ENCODE peak calls at places on chromosomes 5 and 9, in eight cellular contexts. One of them, this sample, is unnamed.

GRCh38 chr5:146223179-146223578 is 19.8 kb downstream of the RBM27 start:
- DNase-seq in spleen: no peak
- DNase-seq in adrenal gland: no peak
- DNase-seq in GM12878: no peak
- DNase-seq in IMR-90: no peak
- DNase-seq in Peyer's patch: no peak
- DNase-seq in K562: no peak
- DNase-seq in heart left ventricle: no peak
- DNase-seq in this sample: no peak

GRCh38 chr5:53170748-53171349 is 61.3 kb upstream of the MOCS2 start:
- DNase-seq in spleen: no peak
- DNase-seq in adrenal gland: peak
- DNase-seq in GM12878: no peak
- DNase-seq in IMR-90: peak
- DNase-seq in Peyer's patch: no peak
- DNase-seq in K562: peak
- DNase-seq in heart left ventricle: no peak
- DNase-seq in this sample: peak

GRCh38 chr9:83238871-83239624 is 176.1 kb upstream of the RASEF start:
- DNase-seq in spleen: no peak
- DNase-seq in adrenal gland: peak
- DNase-seq in GM12878: no peak
- DNase-seq in IMR-90: no peak
- DNase-seq in Peyer's patch: no peak
- DNase-seq in K562: no peak
- DNase-seq in heart left ventricle: no peak
- DNase-seq in this sample: no peak

GRCh38 chr5:73274870-73275756 is 102.1 kb downstream of the TMEM174 start:
- DNase-seq in spleen: no peak
- DNase-seq in adrenal gland: no peak
- DNase-seq in GM12878: no peak
- DNase-seq in IMR-90: peak
- DNase-seq in Peyer's patch: no peak
- DNase-seq in K562: no peak
- DNase-seq in heart left ventricle: no peak
- DNase-seq in this sample: no peak

GRCh38 chr5:127562252-127562651 is 44.8 kb downstream of the PRRC1 start:
- DNase-seq in spleen: no peak
- DNase-seq in adrenal gland: no peak
- DNase-seq in GM12878: no peak
- DNase-seq in IMR-90: no peak
- DNase-seq in Peyer's patch: no peak
- DNase-seq in K562: no peak
- DNase-seq in heart left ventricle: no peak
- DNase-seq in this sample: no peak

GRCh38 chr9:116103976-116104820 is 49.4 kb upstream of the PAPPA start:
- DNase-seq in spleen: no peak
- DNase-seq in adrenal gland: no peak
- DNase-seq in GM12878: no peak
- DNase-seq in IMR-90: peak
- DNase-seq in Peyer's patch: no peak
- DNase-seq in K562: no peak
- DNase-seq in heart left ventricle: no peak
- DNase-seq in this sample: no peak

GRCh38 chr5:50751064-50751657 is 84.7 kb downstream of the PARP8 start:
- DNase-seq in spleen: no peak
- DNase-seq in adrenal gland: no peak
- DNase-seq in GM12878: peak
- DNase-seq in IMR-90: peak
- DNase-seq in Peyer's patch: no peak
- DNase-seq in K562: peak
- DNase-seq in heart left ventricle: no peak
- DNase-seq in this sample: no peak

GRCh38 chr5:123156577-123157296 is 67.7 kb downstream of the PRDM6 start:
- DNase-seq in spleen: no peak
- DNase-seq in adrenal gland: peak
- DNase-seq in GM12878: no peak
- DNase-seq in IMR-90: peak
- DNase-seq in Peyer's patch: no peak
- DNase-seq in K562: no peak
- DNase-seq in heart left ventricle: no peak
- DNase-seq in this sample: peak

GRCh38 chr9:14806941-14807340 is 84.4 kb upstream of the CER1 start:
- DNase-seq in spleen: no peak
- DNase-seq in adrenal gland: no peak
- DNase-seq in GM12878: no peak
- DNase-seq in IMR-90: no peak
- DNase-seq in Peyer's patch: no peak
- DNase-seq in K562: no peak
- DNase-seq in heart left ventricle: no peak
- DNase-seq in this sample: no peak

GRCh38 chr9:112378441-112379176 is 1.3 kb upstream of the HSDL2 start:
- DNase-seq in spleen: peak
- DNase-seq in adrenal gland: peak
- DNase-seq in GM12878: no peak
- DNase-seq in IMR-90: no peak
- DNase-seq in Peyer's patch: peak
- DNase-seq in K562: no peak
- DNase-seq in heart left ventricle: peak
- DNase-seq in this sample: no peak

GRCh38 chr5:62307364-62307689 is 1.3 kb downstream of the KIF2A start:
- DNase-seq in spleen: no peak
- DNase-seq in adrenal gland: no peak
- DNase-seq in GM12878: no peak
- DNase-seq in IMR-90: no peak
- DNase-seq in Peyer's patch: no peak
- DNase-seq in K562: no peak
- DNase-seq in heart left ventricle: no peak
- DNase-seq in this sample: no peak

GRCh38 chr9:75490326-75490725 is 400.1 kb upstream of the PCSK5 start:
- DNase-seq in spleen: no peak
- DNase-seq in adrenal gland: no peak
- DNase-seq in GM12878: no peak
- DNase-seq in IMR-90: no peak
- DNase-seq in Peyer's patch: no peak
- DNase-seq in K562: no peak
- DNase-seq in heart left ventricle: no peak
- DNase-seq in this sample: no peak

GRCh38 chr9:2017209-2017458 is 2.0 kb downstream of the SMARCA2 start:
- DNase-seq in spleen: no peak
- DNase-seq in adrenal gland: peak
- DNase-seq in GM12878: no peak
- DNase-seq in IMR-90: peak
- DNase-seq in Peyer's patch: no peak
- DNase-seq in K562: peak
- DNase-seq in heart left ventricle: no peak
- DNase-seq in this sample: no peak

GRCh38 chr5:82308997-82309670 is 31.0 kb upstream of the RPS23 start:
- DNase-seq in spleen: no peak
- DNase-seq in adrenal gland: no peak
- DNase-seq in GM12878: no peak
- DNase-seq in IMR-90: peak
- DNase-seq in Peyer's patch: no peak
- DNase-seq in K562: no peak
- DNase-seq in heart left ventricle: no peak
- DNase-seq in this sample: no peak

GRCh38 chr9:4508907-4509589 is 18.8 kb downstream of the SLC1A1 start:
- DNase-seq in spleen: no peak
- DNase-seq in adrenal gland: no peak
- DNase-seq in GM12878: no peak
- DNase-seq in IMR-90: peak
- DNase-seq in Peyer's patch: no peak
- DNase-seq in K562: no peak
- DNase-seq in heart left ventricle: no peak
- DNase-seq in this sample: no peak

GRCh38 chr9:4508246-4508906 is 18.1 kb downstream of the SLC1A1 start:
- DNase-seq in spleen: no peak
- DNase-seq in adrenal gland: no peak
- DNase-seq in GM12878: no peak
- DNase-seq in IMR-90: peak
- DNase-seq in Peyer's patch: peak
- DNase-seq in K562: no peak
- DNase-seq in heart left ventricle: no peak
- DNase-seq in this sample: no peak

GRCh38 chr9:4509590-4509984 is 19.3 kb downstream of the SLC1A1 start:
- DNase-seq in spleen: no peak
- DNase-seq in adrenal gland: no peak
- DNase-seq in GM12878: no peak
- DNase-seq in IMR-90: no peak
- DNase-seq in Peyer's patch: no peak
- DNase-seq in K562: no peak
- DNase-seq in heart left ventricle: no peak
- DNase-seq in this sample: no peak

GRCh38 chr9:4507731-4508130 is 17.5 kb downstream of the SLC1A1 start:
- DNase-seq in spleen: no peak
- DNase-seq in adrenal gland: no peak
- DNase-seq in GM12878: no peak
- DNase-seq in IMR-90: no peak
- DNase-seq in Peyer's patch: no peak
- DNase-seq in K562: no peak
- DNase-seq in heart left ventricle: no peak
- DNase-seq in this sample: no peak

GRCh38 chr9:4510546-4511322 is 20.5 kb downstream of the SLC1A1 start:
- DNase-seq in spleen: no peak
- DNase-seq in adrenal gland: no peak
- DNase-seq in GM12878: no peak
- DNase-seq in IMR-90: no peak
- DNase-seq in Peyer's patch: no peak
- DNase-seq in K562: no peak
- DNase-seq in heart left ventricle: no peak
- DNase-seq in this sample: no peak
- TF ChIP-seq POLR2A in spleen: no peak
- TF ChIP-seq POLR2A in adrenal gland: no peak
- TF ChIP-seq POLR2A in GM12878: no peak
- TF ChIP-seq POLR2A in IMR-90: no peak
- TF ChIP-seq POLR2A in Peyer's patch: peak
- TF ChIP-seq POLR2A in K562: no peak
- TF ChIP-seq POLR2A in heart left ventricle: no peak
- TF ChIP-seq POLR2A in this sample: no peak

GRCh38 chr9:133955821-133956411 is 36.2 kb downstream of the VAV2 start:
- DNase-seq in spleen: peak
- DNase-seq in adrenal gland: no peak
- DNase-seq in GM12878: no peak
- DNase-seq in IMR-90: peak
- DNase-seq in Peyer's patch: no peak
- DNase-seq in K562: no peak
- DNase-seq in heart left ventricle: peak
- DNase-seq in this sample: peak
- H3K27ac ChIP-seq in spleen: peak
- H3K27ac ChIP-seq in adrenal gland: peak
- H3K27ac ChIP-seq in GM12878: peak
- H3K27ac ChIP-seq in IMR-90: peak
- H3K27ac ChIP-seq in Peyer's patch: peak
- H3K27ac ChIP-seq in K562: no peak
- H3K27ac ChIP-seq in heart left ventricle: peak
- H3K27ac ChIP-seq in this sample: peak

GRCh38 chr9:131395745-131396479 is 2.0 kb downstream of the PRRC2B start:
- DNase-seq in spleen: no peak
- DNase-seq in adrenal gland: no peak
- DNase-seq in GM12878: no peak
- DNase-seq in IMR-90: no peak
- DNase-seq in Peyer's patch: no peak
- DNase-seq in K562: peak
- DNase-seq in heart left ventricle: no peak
- DNase-seq in this sample: no peak

GRCh38 chr9:131399972-131400371 is 6.1 kb downstream of the PRRC2B start:
- DNase-seq in spleen: no peak
- DNase-seq in adrenal gland: no peak
- DNase-seq in GM12878: no peak
- DNase-seq in IMR-90: no peak
- DNase-seq in Peyer's patch: no peak
- DNase-seq in K562: peak
- DNase-seq in heart left ventricle: no peak
- DNase-seq in this sample: no peak

GRCh38 chr9:131396626-131397025 is 2.7 kb downstream of the PRRC2B start:
- DNase-seq in spleen: no peak
- DNase-seq in adrenal gland: no peak
- DNase-seq in GM12878: no peak
- DNase-seq in IMR-90: no peak
- DNase-seq in Peyer's patch: no peak
- DNase-seq in K562: peak
- DNase-seq in heart left ventricle: no peak
- DNase-seq in this sample: no peak

GRCh38 chr9:131397100-131397790 is 3.4 kb downstream of the PRRC2B start:
- DNase-seq in spleen: no peak
- DNase-seq in adrenal gland: no peak
- DNase-seq in GM12878: no peak
- DNase-seq in IMR-90: peak
- DNase-seq in Peyer's patch: no peak
- DNase-seq in K562: peak
- DNase-seq in heart left ventricle: no peak
- DNase-seq in this sample: no peak

DNA sequence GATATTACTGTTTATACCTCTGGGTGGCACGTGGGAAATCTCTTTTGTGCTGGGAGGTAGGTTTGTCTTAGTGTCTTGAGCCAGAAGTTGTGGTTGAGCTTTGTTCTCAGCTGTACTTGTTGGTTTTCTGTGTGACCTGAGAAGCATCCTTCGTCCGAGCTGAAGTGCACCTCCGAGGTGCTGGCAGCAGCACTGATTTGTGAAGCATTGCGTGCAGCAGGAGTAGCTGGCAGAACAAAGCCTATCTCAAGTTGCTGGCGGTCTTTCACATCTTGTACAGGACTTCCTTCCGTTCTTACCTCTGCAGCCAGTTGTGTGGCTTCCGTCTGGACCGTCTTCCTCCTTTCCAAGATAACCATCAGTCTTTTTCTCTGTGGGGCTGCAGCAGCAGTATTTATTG is 4.3 kb downstream of the PRRC2B start:
- DNase-seq in spleen: peak
- DNase-seq in adrenal gland: no peak
- DNase-seq in GM12878: peak
- DNase-seq in IMR-90: no peak
- DNase-seq in Peyer's patch: no peak
- DNase-seq in K562: peak
- DNase-seq in heart left ventricle: no peak
- DNase-seq in this sample: no peak
- TF ChIP-seq POLR2A in spleen: no peak
- TF ChIP-seq POLR2A in adrenal gland: no peak
- TF ChIP-seq POLR2A in GM12878: peak
- TF ChIP-seq POLR2A in IMR-90: no peak
- TF ChIP-seq POLR2A in Peyer's patch: no peak
- TF ChIP-seq POLR2A in K562: no peak
- TF ChIP-seq POLR2A in heart left ventricle: no peak
- TF ChIP-seq POLR2A in this sample: no peak

GRCh38 chr5:33309780-33310345 is 130.9 kb upstream of the TARS1 start:
- DNase-seq in spleen: no peak
- DNase-seq in adrenal gland: no peak
- DNase-seq in GM12878: no peak
- DNase-seq in IMR-90: no peak
- DNase-seq in Peyer's patch: no peak
- DNase-seq in K562: no peak
- DNase-seq in heart left ventricle: no peak
- DNase-seq in this sample: no peak
- H3K27ac ChIP-seq in spleen: no peak
- H3K27ac ChIP-seq in adrenal gland: no peak
- H3K27ac ChIP-seq in GM12878: no peak
- H3K27ac ChIP-seq in IMR-90: peak
- H3K27ac ChIP-seq in Peyer's patch: no peak
- H3K27ac ChIP-seq in K562: no peak
- H3K27ac ChIP-seq in heart left ventricle: no peak
- H3K27ac ChIP-seq in this sample: no peak

GRCh38 chr9:89684912-89685636 is 80.3 kb downstream of the GADD45G start:
- DNase-seq in spleen: no peak
- DNase-seq in adrenal gland: peak
- DNase-seq in GM12878: no peak
- DNase-seq in IMR-90: no peak
- DNase-seq in Peyer's patch: no peak
- DNase-seq in K562: no peak
- DNase-seq in heart left ventricle: no peak
- DNase-seq in this sample: peak
- TF ChIP-seq POLR2A in spleen: no peak
- TF ChIP-seq POLR2A in adrenal gland: no peak
- TF ChIP-seq POLR2A in GM12878: no peak
- TF ChIP-seq POLR2A in IMR-90: no peak
- TF ChIP-seq POLR2A in Peyer's patch: no peak
- TF ChIP-seq POLR2A in K562: no peak
- TF ChIP-seq POLR2A in heart left ventricle: no peak
- TF ChIP-seq POLR2A in this sample: no peak

This sample was measured in ovary.